ENCODE peak calls at places on chromosomes 16 and 17, in eight cellular contexts. M is NCI-H1436 treated with DMSO at 0.1 percent for 48 hours, Q is pancreas, J is AG08395, S is left ventricle myocardium inferior, I is fibroblast of the aortic adventitia, G is HS-5, V is RPMI7951. B is an unnamed sample.

GRCh38 chr17:83057793-83058477 is 21.5 kb upstream of the METRNL start:
- DNase-seq in M (no peak), Q (no peak), J (no peak), S (peak), I (no peak), G (no peak), V (no peak), B (no peak)

GRCh38 chr16:30521873-30522641 is 4.3 kb downstream of the ZNF768 start:
- DNase-seq in M (no peak), Q (no peak), J (no peak), S (no peak), I (no peak), G (no peak), V (no peak), B (no peak)

GRCh38 chr17:36755586-36755985 is 154.2 kb downstream of the MRM1 start:
- DNase-seq in M (peak), Q (no peak), J (peak), S (no peak), I (no peak), G (no peak), V (peak), B (peak)

GRCh38 chr16:79519448-79519847 is 81.1 kb downstream of the MAF start:
- DNase-seq in M (no peak), Q (peak), J (no peak), S (peak), I (no peak), G (no peak), V (peak), B (no peak)

GRCh38 chr17:64437944-64438525 is 10.9 kb upstream of the MILR1 start:
- DNase-seq in M (no peak), Q (no peak), J (no peak), S (no peak), I (no peak), G (no peak), V (no peak), B (no peak)

GRCh38 chr17:34305606-34306005 is 13.6 kb upstream of the CCL8 start:
- DNase-seq in M (no peak), Q (no peak), J (no peak), S (no peak), I (peak), G (no peak), V (peak), B (peak)

GRCh38 chr16:57539072-57539796 is 2.9 kb upstream of the CCDC102A start:
- DNase-seq in M (no peak), Q (no peak), J (no peak), S (no peak), I (no peak), G (no peak), V (no peak), B (peak)

GRCh38 chr17:57481901-57482300 is 225.6 kb downstream of the MSI2 start:
- DNase-seq in M (no peak), Q (peak), J (peak), S (no peak), I (peak), G (peak), V (peak), B (peak)

GRCh38 chr17:76492250-76492988 is 8.8 kb downstream of the RHBDF2 start:
- DNase-seq in M (no peak), Q (no peak), J (no peak), S (no peak), I (no peak), G (no peak), V (no peak), B (no peak)

GRCh38 chr16:21619765-21620462 is 20.5 kb downstream of the METTL9 start:
- DNase-seq in M (no peak), Q (no peak), J (no peak), S (no peak), I (no peak), G (no peak), V (no peak), B (no peak)

GRCh38 chr17:7330099-7331015 is 1.2 kb upstream of the NEURL4 start:
- DNase-seq in M (no peak), Q (peak), J (peak), S (peak), I (peak), G (no peak), V (peak), B (peak)

GRCh38 chr17:55149485-55149884 is 115.3 kb upstream of the HLF start:
- DNase-seq in M (no peak), Q (no peak), J (no peak), S (no peak), I (no peak), G (no peak), V (no peak), B (no peak)

GRCh38 chr16:11251525-11252481 is 4.2 kb downstream of the SOCS1 start:
- DNase-seq in M (no peak), Q (no peak), J (peak), S (no peak), I (peak), G (no peak), V (peak), B (peak)

GRCh38 chr16:88010343-88010970 is 59.2 kb downstream of the BANP start:
- DNase-seq in M (no peak), Q (peak), J (no peak), S (no peak), I (no peak), G (no peak), V (no peak), B (no peak)

GRCh38 chr16:60642956-60643355 is 1393.3 kb downstream of the CDH8 start:
- DNase-seq in M (no peak), Q (no peak), J (peak), S (no peak), I (no peak), G (peak), V (no peak), B (peak)

GRCh38 chr17:77865109-77865611 is 93.3 kb upstream of the TNRC6C start:
- DNase-seq in M (no peak), Q (peak), J (peak), S (no peak), I (peak), G (no peak), V (no peak), B (no peak)

GRCh38 chr17:30380643-30381419 is 2.1 kb downstream of the CPD start:
- DNase-seq in M (no peak), Q (no peak), J (no peak), S (no peak), I (no peak), G (no peak), V (no peak), B (no peak)

GRCh38 chr16:85157813-85158701 is 45.8 kb upstream of the CIBAR2 start:
- DNase-seq in M (no peak), Q (no peak), J (peak), S (no peak), I (no peak), G (no peak), V (no peak), B (no peak)

GRCh38 chr16:23064642-23065041 is 84.6 kb downstream of the USP31 start:
- DNase-seq in M (no peak), Q (no peak), J (peak), S (no peak), I (no peak), G (no peak), V (peak), B (peak)

GRCh38 chr16:22123759-22124490 is 31.6 kb downstream of the VWA3A start:
- DNase-seq in M (no peak), Q (no peak), J (no peak), S (no peak), I (no peak), G (no peak), V (no peak), B (no peak)

GRCh38 chr16:58493756-58494431 is 6.0 kb upstream of the NDRG4 start:
- DNase-seq in M (no peak), Q (peak), J (no peak), S (no peak), I (no peak), G (no peak), V (no peak), B (no peak)

GRCh38 chr17:31190351-31190750 is 95.6 kb downstream of the NF1 start:
- DNase-seq in M (no peak), Q (no peak), J (no peak), S (no peak), I (no peak), G (no peak), V (no peak), B (no peak)

GRCh38 chr16:55341681-55342080 is 17.7 kb downstream of the IRX6 start:
- DNase-seq in M (no peak), Q (no peak), J (no peak), S (no peak), I (no peak), G (no peak), V (no peak), B (no peak)

GRCh38 chr16:50902457-50902856 is 160.6 kb downstream of the CYLD start:
- DNase-seq in M (no peak), Q (no peak), J (no peak), S (no peak), I (no peak), G (no peak), V (no peak), B (no peak)

GRCh38 chr17:350706-351435 is 1.7 kb downstream of the RPH3AL start:
- DNase-seq in M (no peak), Q (peak), J (peak), S (peak), I (peak), G (no peak), V (peak), B (peak)

GRCh38 chr17:7850118-7850504 is 4.8 kb upstream of the TMEM88 start:
- DNase-seq in M (no peak), Q (no peak), J (no peak), S (no peak), I (no peak), G (no peak), V (no peak), B (no peak)

GRCh38 chr16:66366433-66367299 is at the start of gene CDH5:
- DNase-seq in M (no peak), Q (no peak), J (no peak), S (peak), I (peak), G (no peak), V (no peak), B (peak)

GRCh38 chr17:21345236-21345635 is 30.9 kb upstream of the KCNJ12 start:
- DNase-seq in M (no peak), Q (peak), J (no peak), S (no peak), I (no peak), G (no peak), V (peak), B (no peak)

GRCh38 chr16:4426021-4426684 is 485 bp downstream of the DNAJA3 start:
- DNase-seq in M (no peak), Q (no peak), J (no peak), S (no peak), I (no peak), G (no peak), V (no peak), B (no peak)

GRCh38 chr17:67243284-67243683 is 1.7 kb downstream of the HELZ start:
- DNase-seq in M (no peak), Q (no peak), J (no peak), S (no peak), I (no peak), G (no peak), V (no peak), B (no peak)

GRCh38 chr17:79842656-79843474 is 3.6 kb upstream of the CBX4 start:
- DNase-seq in M (no peak), Q (no peak), J (no peak), S (no peak), I (peak), G (no peak), V (no peak), B (peak)

GRCh38 chr17:76446449-76447231 is 6.3 kb downstream of the UBE2O start:
- DNase-seq in M (no peak), Q (no peak), J (peak), S (no peak), I (peak), G (peak), V (peak), B (peak)

GRCh38 chr17:80248001-80248893 is 12.4 kb upstream of the RNF213 start:
- DNase-seq in M (no peak), Q (no peak), J (no peak), S (no peak), I (no peak), G (no peak), V (no peak), B (no peak)

GRCh38 chr17:42212382-42212781 is 18.1 kb upstream of the GHDC start:
- DNase-seq in M (no peak), Q (no peak), J (peak), S (no peak), I (peak), G (no peak), V (no peak), B (no peak)

GRCh38 chr17:39165178-39165843 is 650 bp downstream of the ARL5C start:
- DNase-seq in M (no peak), Q (no peak), J (no peak), S (no peak), I (no peak), G (no peak), V (no peak), B (no peak)

B was measured in cardiac fibroblast.